ENCODE peak calls at places on chromosomes 4 and X, in seven cellular contexts. F is bronchial epithelial cell, Z is heart right ventricle, G is ascending aorta, D is fibroblast of lung, X is IMR-90, Q is left lung. B is an unnamed sample.

GRCh38 chr4:8644966-8645752 is 52.6 kb downstream of the CPZ start:
- DNase-seq in G (peak; percentile 58), Z (no peak), Q (peak; percentile 21), D (no peak), F (no peak), X (no peak), B (no peak)

GRCh38 chr4:74426101-74426500 is 18.8 kb upstream of the AREG start:
- DNase-seq in X (peak; percentile 91), Z (no peak), F (peak; percentile 61), Q (no peak), D (peak; percentile 76), G (no peak), B (no peak)

GRCh38 chr4:150543042-150543441 is 38.9 kb upstream of the MAB21L2 start:
- DNase-seq in X (no peak), D (no peak), F (no peak), Z (no peak), G (no peak), Q (no peak), B (no peak)

GRCh38 chr4:1449833-1450741 is 43.8 kb upstream of the NKX1-1 start:
- DNase-seq in Q (no peak), X (no peak), D (no peak), Z (no peak), F (no peak), G (peak; percentile 56), B (no peak)

GRCh38 chr4:153232768-153233167 is 28.5 kb downstream of the TRIM2 start:
- DNase-seq in F (no peak), Z (peak; percentile 44), G (no peak), X (no peak), Q (peak; percentile 56), D (no peak), B (no peak)

GRCh38 chr4:170259631-170260153 is 169.9 kb upstream of the AADAT start:
- DNase-seq in G (peak; percentile 74), D (peak; percentile 52), F (peak; percentile 90), X (peak; percentile 60), Q (peak; percentile 51), Z (peak; percentile 10), B (peak; percentile 64)

GRCh38 chrX:9390693-9391368 is 74.0 kb upstream of the TBL1X start:
- DNase-seq in F (no peak), Z (no peak), D (no peak), Q (no peak), G (no peak), X (no peak), B (no peak)

GRCh38 chr4:123497328-123497727 is 100.7 kb downstream of the SPRY1 start:
- DNase-seq in Q (no peak), F (no peak), Z (no peak), X (no peak), D (peak; percentile 28), G (no peak), B (no peak)

GRCh38 chr4:5257086-5257485 is 205.8 kb downstream of the STK32B start:
- DNase-seq in X (no peak), D (no peak), G (no peak), F (no peak), Q (no peak), Z (no peak), B (no peak)

GRCh38 chr4:176222149-176222548 is 26.8 kb upstream of the SPATA4 start:
- DNase-seq in X (no peak), Q (no peak), F (no peak), Z (no peak), D (no peak), G (no peak), B (no peak)

GRCh38 chr4:164748375-164748774 is 5.6 kb upstream of the SMIM31 start:
- DNase-seq in D (peak; percentile 44), Q (no peak), F (peak; percentile 23), G (no peak), Z (no peak), X (peak; percentile 19), B (no peak)

GRCh38 chr4:140829825-140830224 is 73.6 kb upstream of the TBC1D9 start:
- DNase-seq in Z (no peak), X (no peak), G (no peak), D (no peak), Q (no peak), F (no peak), B (peak; percentile 65)

GRCh38 chr4:174512745-174513144 is 9.5 kb downstream of the HPGD start:
- DNase-seq in G (no peak), Z (no peak), X (no peak), Q (no peak), D (no peak), F (no peak), B (no peak)

GRCh38 chr4:126761947-126762650 is 870.7 kb upstream of the INTU start:
- DNase-seq in Z (no peak), G (no peak), Q (no peak), D (no peak), X (no peak), F (peak; percentile 67), B (no peak)

GRCh38 chr4:95610170-95610569 is 61.4 kb upstream of the UNC5C start:
- DNase-seq in Z (no peak), D (no peak), X (no peak), F (no peak), G (no peak), Q (no peak), B (no peak)

GRCh38 chrX:49172280-49172780 is 632 bp downstream of the PLP2 start:
- DNase-seq in Q (peak; percentile 83), Z (peak; percentile 71), D (peak; percentile 60), X (peak; percentile 20), G (peak; percentile 83), F (peak; percentile 60), B (peak; percentile 75)

GRCh38 chrX:37921758-37922157 is 74.4 kb upstream of the DYNLT3 start:
- DNase-seq in F (peak; percentile 80), Q (no peak), D (peak; percentile 8), G (no peak), Z (no peak), X (peak; percentile 66), B (no peak)

GRCh38 chr4:74410272-74410671 is 34.7 kb upstream of the AREG start:
- DNase-seq in D (no peak), X (peak; percentile 51), Z (no peak), G (no peak), Q (no peak), F (peak; percentile 100), B (no peak)

GRCh38 chr4:94603170-94603747 is 151.5 kb downstream of the PDLIM5 start:
- DNase-seq in F (peak; percentile 39), G (peak; percentile 75), D (peak; percentile 97), Z (no peak), Q (no peak), X (peak; percentile 96), B (no peak)

GRCh38 chrX:140762061-140762460 is 52.5 kb downstream of the LINC00632 start:
- DNase-seq in Q (no peak), D (peak; percentile 75), F (peak; percentile 24), X (peak; percentile 74), G (peak; percentile 74), Z (no peak), B (no peak)

GRCh38 chr4:23706972-23707676 is 182.7 kb downstream of the PPARGC1A start:
- DNase-seq in X (no peak), Q (no peak), G (no peak), Z (no peak), F (no peak), D (no peak), B (no peak)

DNA sequence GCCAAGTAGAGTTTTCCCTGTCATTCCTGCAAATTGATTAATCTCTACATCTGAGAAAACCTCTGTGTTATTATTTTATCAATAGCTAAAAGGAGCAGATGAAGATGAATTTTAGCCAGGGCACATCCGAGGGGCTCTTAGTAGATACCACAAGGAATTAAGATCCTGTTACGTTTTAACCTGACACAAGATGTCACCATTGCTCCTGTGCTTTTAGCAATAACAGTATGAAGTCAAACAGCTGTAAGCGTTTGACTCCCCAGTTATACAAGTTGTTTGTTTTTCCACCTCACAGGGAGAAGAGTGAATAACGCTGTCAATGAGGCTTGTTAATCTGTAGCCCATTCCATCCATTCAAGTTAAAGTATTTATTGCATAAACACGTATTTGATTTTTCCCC is 76.0 kb upstream of the AP1S2 start:
- DNase-seq in X (peak; percentile 66), Z (no peak), Q (no peak), D (peak; percentile 57), G (no peak), F (peak; percentile 49), B (peak; percentile 24)
- TF ChIP-seq CTCF in X (peak; percentile 42), Z (peak; percentile 50), Q (no peak), D (peak; percentile 24), G (no peak), F (peak; percentile 28), B (peak; percentile 42)

GRCh38 chr4:71198958-71199357 is 139.9 kb upstream of the SLC4A4 start:
- DNase-seq in X (no peak), Q (no peak), F (no peak), D (no peak), Z (no peak), G (no peak), B (no peak)

GRCh38 chr4:71194454-71194853 is 144.4 kb upstream of the SLC4A4 start:
- DNase-seq in X (no peak), Z (no peak), Q (no peak), D (no peak), G (no peak), F (no peak), B (no peak)

GRCh38 chr4:71200944-71201533 is 137.8 kb upstream of the SLC4A4 start:
- DNase-seq in F (no peak), Z (no peak), Q (no peak), X (no peak), G (no peak), D (no peak), B (no peak)

GRCh38 chr4:71195932-71196331 is 142.9 kb upstream of the SLC4A4 start:
- DNase-seq in Q (no peak), D (peak; percentile 24), X (peak; percentile 87), G (no peak), F (no peak), Z (no peak), B (no peak)
- H3K27me3 ChIP-seq in Q (no peaks in the 10 kb centered on the region), D (no peaks in the 10 kb centered on the region), X (no peaks in the 10 kb centered on the region), G (no peaks in the 10 kb centered on the region), F (no peaks in the 10 kb centered on the region), Z (no peaks in the 10 kb centered on the region), B (no peaks in the 10 kb centered on the region)

GRCh38 chrX:104270916-104271512 is 16.3 kb upstream of the ESX1 start:
- DNase-seq in G (peak; percentile 70), X (peak; percentile 22), F (peak; percentile 47), Z (peak; percentile 23), D (peak; percentile 41), Q (no peak), B (no peak)

GRCh38 chrX:104270212-104270611 is 15.5 kb upstream of the ESX1 start:
- DNase-seq in Q (no peak), F (no peak), D (no peak), G (no peak), X (no peak), Z (no peak), B (no peak)
- H3K4me3 ChIP-seq in Q (no peak overlapping the region), F (no peak overlapping the region), D (no peak overlapping the region), G (no peak overlapping the region), X (no peak overlapping the region), Z (no peak overlapping the region), B (no peak overlapping the region)

GRCh38 chr4:109511414-109511813 is 48.6 kb upstream of the MCUB start:
- DNase-seq in G (no peak), F (no peak), Z (no peak), X (no peak), D (no peak), Q (no peak), B (no peak)

GRCh38 chr4:109510687-109511086 is 49.4 kb upstream of the MCUB start:
- DNase-seq in G (no peak), F (no peak), X (no peak), Q (no peak), D (no peak), Z (no peak), B (no peak)

DNA sequence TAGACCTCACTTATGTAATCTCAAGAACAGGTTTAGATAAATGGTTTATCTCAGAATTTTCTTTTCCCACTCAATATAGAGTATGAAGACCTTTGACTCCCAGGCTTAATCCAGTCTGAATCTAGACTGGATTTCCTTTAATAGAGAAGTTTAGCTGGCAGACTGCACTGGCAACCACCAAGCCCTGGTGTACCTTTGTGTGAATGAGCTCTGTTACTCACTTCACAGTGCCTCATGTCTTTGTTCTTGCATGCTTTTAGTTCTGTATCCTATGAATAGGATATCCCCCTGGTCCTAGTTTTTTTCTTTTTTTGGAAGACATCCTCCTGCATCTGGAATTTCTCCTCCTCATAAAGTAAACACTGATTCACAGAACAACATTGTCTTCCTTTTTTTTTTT is 53.2 kb upstream of the MCUB start:
- DNase-seq in Q (no peak), X (peak; percentile 2), D (no peak), F (no peak), G (no peak), Z (no peak), B (no peak)
- TF ChIP-seq CTCF in Q (no peak), X (no peak), D (no peak), F (no peak), G (no peak), Z (no peak), B (no peak)